ENCODE peak calls at places on chromosomes 11 and 22, in ten cellular contexts. B, F, W, U, R, I, T, L, N and X are unnamed samples. For H3K27me3, the result is how much of the 10 kb centered on the place peaks cover.

GRCh38 chr11:72716788-72717435 is 35.3 kb downstream of the ARAP1 start:
- DNase-seq in B (no peak), F (no peak), W (no peak), U (no peak), R (no peak), I (no peak), T (no peak), L (no peak), N (no peak), X (no peak)

GRCh38 chr11:1194977-1195689 is 27.7 kb upstream of the MUC5B start:
- DNase-seq in B (no peak), F (no peak), W (no peak), U (no peak), R (no peak), I (peak), T (no peak), L (peak), N (no peak), X (peak)

GRCh38 chr11:17036666-17037658 is 22.7 kb upstream of the PLEKHA7 start:
- DNase-seq in B (no peak), F (peak), W (no peak), U (no peak), R (peak), I (no peak), T (peak), L (no peak), N (no peak), X (no peak)

GRCh38 chr11:19344661-19345518 is 104.1 kb upstream of the E2F8 start:
- DNase-seq in B (no peak), F (peak), W (peak), U (no peak), R (peak), I (no peak), T (peak), L (peak), N (no peak), X (no peak)

GRCh38 chr11:78651923-78652602 is 77.4 kb upstream of the NARS2 start:
- DNase-seq in B (no peak), F (no peak), W (no peak), U (no peak), R (no peak), I (no peak), T (no peak), L (no peak), N (no peak), X (no peak)

GRCh38 chr11:46234261-46234660 is 43.2 kb upstream of the CREB3L1 start:
- DNase-seq in B (no peak), F (no peak), W (no peak), U (no peak), R (no peak), I (no peak), T (peak), L (no peak), N (no peak), X (no peak)

GRCh38 chr22:20315337-20316216 is 4.3 kb downstream of the DGCR6L start:
- DNase-seq in B (no peak), F (no peak), W (no peak), U (peak), R (no peak), I (no peak), T (no peak), L (no peak), N (no peak), X (no peak)

GRCh38 chr11:43243901-43244300 is 67.9 kb upstream of the API5 start:
- DNase-seq in B (no peak), F (no peak), W (no peak), U (no peak), R (peak), I (no peak), T (no peak), L (no peak), N (no peak), X (peak)

GRCh38 chr11:11975201-11976092 is 33.0 kb downstream of the DKK3 start:
- DNase-seq in B (no peak), F (peak), W (no peak), U (no peak), R (peak), I (no peak), T (no peak), L (no peak), N (no peak), X (no peak)

GRCh38 chr11:89405629-89406028 is 85.5 kb downstream of the NOX4 start:
- DNase-seq in B (no peak), F (peak), W (no peak), U (no peak), R (peak), I (no peak), T (peak), L (no peak), N (no peak), X (no peak)

GRCh38 chr11:9004310-9004945 is 627 bp upstream of the NRIP3 start:
- DNase-seq in B (peak), F (no peak), W (no peak), U (no peak), R (peak), I (peak), T (peak), L (no peak), N (no peak), X (peak)

GRCh38 chr11:69265911-69266510 is 27.9 kb upstream of the MYEOV start:
- DNase-seq in B (no peak), F (no peak), W (no peak), U (no peak), R (no peak), I (no peak), T (no peak), L (no peak), N (no peak), X (no peak)

GRCh38 chr22:17774206-17774927 is at the start of gene BID:
- DNase-seq in B (peak), F (peak), W (peak), U (no peak), R (no peak), I (no peak), T (peak), L (peak), N (no peak), X (no peak)

GRCh38 chr11:34299284-34299961 is 58.4 kb downstream of the ABTB2 start:
- DNase-seq in B (no peak), F (no peak), W (no peak), U (no peak), R (peak), I (no peak), T (peak), L (no peak), N (no peak), X (no peak)

GRCh38 chr11:65491163-65491465 is 7.7 kb upstream of the MALAT1 start:
- DNase-seq in B (no peak), F (no peak), W (peak), U (no peak), R (no peak), I (peak), T (no peak), L (peak), N (no peak), X (no peak)

GRCh38 chr11:65492637-65493366 is 6.0 kb upstream of the MALAT1 start:
- DNase-seq in B (no peak), F (no peak), W (peak), U (peak), R (peak), I (peak), T (peak), L (peak), N (peak), X (peak)

GRCh38 chr11:65492387-65492636 is 6.5 kb upstream of the MALAT1 start:
- DNase-seq in B (no peak), F (no peak), W (no peak), U (no peak), R (no peak), I (no peak), T (no peak), L (no peak), N (no peak), X (no peak)

GRCh38 chr11:65493367-65494176 is 5.3 kb upstream of the MALAT1 start:
- DNase-seq in B (no peak), F (peak), W (peak), U (peak), R (peak), I (peak), T (peak), L (peak), N (peak), X (peak)

GRCh38 chr11:65491614-65492386 is 7.0 kb upstream of the MALAT1 start:
- DNase-seq in B (no peak), F (peak), W (peak), U (peak), R (peak), I (peak), T (peak), L (peak), N (peak), X (peak)
- H3K4me3 ChIP-seq in B (no peak), F (peak), W (no peak), U (no peak), R (no peak), I (no peak), T (no peak), L (no peak), N (peak), X (no peak)

GRCh38 chr11:2870955-2871720 is 14.4 kb downstream of the CDKN1C start:
- DNase-seq in B (no peak), F (no peak), W (no peak), U (no peak), R (no peak), I (no peak), T (peak), L (no peak), N (no peak), X (no peak)
- H3K27me3 ChIP-seq in B (under half), F (under half), W (under half), U (under half), R (under half), I (under half), T (half or more), L (under half), N (under half), X (under half)

GRCh38 chr11:40241524-40242037 is 1217.9 kb downstream of the LRRC4C start:
- DNase-seq in B (no peak), F (no peak), W (peak), U (peak), R (peak), I (no peak), T (no peak), L (no peak), N (peak), X (peak)

GRCh38 chr11:40235841-40236240 is 1223.6 kb downstream of the LRRC4C start:
- DNase-seq in B (no peak), F (no peak), W (no peak), U (no peak), R (no peak), I (no peak), T (no peak), L (no peak), N (no peak), X (no peak)

DNA sequence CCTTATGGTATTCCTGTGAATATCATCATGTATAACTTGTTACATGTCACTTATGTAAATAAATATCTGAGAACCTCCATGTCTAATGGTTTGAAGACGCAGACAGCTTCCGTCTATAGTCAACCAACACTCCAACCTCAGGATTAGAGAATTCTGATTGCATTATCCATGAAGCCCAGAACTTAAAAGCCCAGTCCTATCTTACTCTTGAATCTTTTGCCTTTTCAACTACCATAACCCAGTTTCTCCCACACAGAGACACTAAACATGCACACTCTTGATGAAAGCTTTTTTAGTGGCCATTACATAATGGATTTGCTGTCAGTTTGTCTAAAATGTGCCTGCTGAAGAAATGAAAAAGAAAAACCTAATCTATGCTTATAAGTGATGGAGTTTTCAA is 1219.2 kb downstream of the LRRC4C start:
- DNase-seq in B (no peak), F (no peak), W (no peak), U (no peak), R (no peak), I (no peak), T (no peak), L (no peak), N (no peak), X (no peak)
- H3K4me3 ChIP-seq in B (no peak), F (no peak), W (no peak), U (no peak), R (no peak), I (no peak), T (no peak), L (no peak), N (no peak), X (no peak)

GRCh38 chr22:50444663-50445062 is 30.2 kb downstream of the SBF1 start:
- DNase-seq in B (no peak), F (peak), W (peak), U (peak), R (peak), I (peak), T (no peak), L (no peak), N (peak), X (no peak)

GRCh38 chr22:50443202-50443601 is 31.6 kb downstream of the SBF1 start:
- DNase-seq in B (no peak), F (no peak), W (no peak), U (no peak), R (no peak), I (peak), T (no peak), L (no peak), N (no peak), X (no peak)

GRCh38 chr22:50445880-50446707 is 28.7 kb downstream of the SBF1 start:
- DNase-seq in B (no peak), F (no peak), W (no peak), U (no peak), R (no peak), I (no peak), T (no peak), L (no peak), N (no peak), X (no peak)

GRCh38 chr22:50445071-50445879 is 29.6 kb downstream of the SBF1 start:
- DNase-seq in B (peak), F (no peak), W (no peak), U (no peak), R (no peak), I (no peak), T (peak), L (no peak), N (no peak), X (no peak)

GRCh38 chr22:50443801-50444625 is 30.8 kb downstream of the SBF1 start:
- DNase-seq in B (no peak), F (no peak), W (no peak), U (no peak), R (no peak), I (no peak), T (no peak), L (no peak), N (no peak), X (no peak)
- H3K27me3 ChIP-seq in B (under half), F (under half), W (under half), U (under half), R (under half), I (under half), T (under half), L (under half), N (under half), X (under half)

GRCh38 chr22:46056169-46057041 is 79.4 kb upstream of the WNT7B start:
- DNase-seq in B (no peak), F (peak), W (peak), U (no peak), R (no peak), I (peak), T (no peak), L (peak), N (peak), X (peak)
- H3K4me3 ChIP-seq in B (no peak), F (peak), W (peak), U (peak), R (no peak), I (peak), T (no peak), L (no peak), N (peak), X (peak)

GRCh38 chr11:99423435-99423983 is 402.8 kb downstream of the CNTN5 start:
- DNase-seq in B (no peak), F (no peak), W (no peak), U (no peak), R (peak), I (no peak), T (peak), L (no peak), N (no peak), X (no peak)
- H3K27me3 ChIP-seq in B (under half), F (under half), W (under half), U (under half), R (under half), I (under half), T (under half), L (under half), N (under half), X (under half)